ENCODE peak calls at places on chromosomes 12 and 14, in eight cellular contexts. T is activated CD4-positive, alpha-beta T cell treated with anti-CD3 and anti-CD28 coated beads for 36 hours; L is A549; B is mucosa of descending colon; X is pancreas; A is naive thymus-derived CD4-positive, alpha-beta T cell; I is effector memory CD8-positive, alpha-beta T cell; H is left colon. O is an unnamed sample.

GRCh38 chr12:29882771-29883315 is 99.1 kb upstream of the TMTC1 start:
- ATAC-seq in T (no peak), X (no peak), B (no peak), I (no peak), H (no peak), L (no peak), A (no peak), O (no peak)

GRCh38 chr12:111482464-111482863 is 76.7 kb downstream of the SH2B3 start:
- ATAC-seq in B (no peak), I (no peak), T (no peak), H (no peak), L (peak; percentile 43), X (no peak), A (no peak), O (no peak)

GRCh38 chr12:88558341-88558867 is 21.9 kb downstream of the KITLG start:
- ATAC-seq in X (no peak), L (no peak), I (no peak), A (no peak), H (peak; percentile 8), T (no peak), B (peak; percentile 41), O (no peak)

GRCh38 chr14:29741909-29742401 is 185.7 kb downstream of the PRKD1 start:
- ATAC-seq in X (peak; percentile 78), H (no peak), I (no peak), T (no peak), L (no peak), B (no peak), A (no peak), O (no peak)

GRCh38 chr12:2243275-2243674 is 190.5 kb downstream of the CACNA1C start:
- ATAC-seq in I (no peak), B (no peak), T (peak; percentile 39), L (no peak), H (no peak), A (no peak), X (no peak), O (no peak)

GRCh38 chr14:37594238-37594915 is 672 bp downstream of the FOXA1 start:
- ATAC-seq in A (no peak), L (peak; percentile 26), I (no peak), X (peak; percentile 70), B (peak; percentile 12), T (no peak), H (peak; percentile 16), O (no peak)

GRCh38 chr12:1918875-1919236 is 404 bp upstream of the CACNA2D4 start:
- ATAC-seq in H (no peak), I (no peak), L (no peak), X (no peak), A (no peak), B (no peak), T (no peak), O (no peak)

GRCh38 chr12:9761407-9761736 is 671 bp upstream of the CD69 start:
- ATAC-seq in T (peak; percentile 17), H (no peak), L (no peak), A (peak; percentile 45), X (no peak), I (peak; percentile 38), B (peak; percentile 46), O (no peak)

GRCh38 chr12:27844427-27845090 is 64.5 kb upstream of the MANSC4 start:
- ATAC-seq in L (no peak), A (no peak), T (no peak), B (peak; percentile 61), H (no peak), X (peak; percentile 97), I (no peak), O (peak; percentile 56)

O was measured in stimulated activated memory B cell treated with anti-CD40 and anti-IgM and Interleukin-4, amounts not matched to agents 10 μg/mL and 1 μg/mL and 100 μg/mL, for 72 hours.